ENCODE peak calls at places on chromosomes 13 and 19, in nine cellular contexts. One of them, this sample, is unnamed. For H3K4me1, the result is how much of the 10 kb centered on the place peaks cover.

GRCh38 chr13:72166102-72166660 is 299.2 kb upstream of the DACH1 start:
- DNase-seq in esophagus squamous epithelium: no peak
- DNase-seq in pancreas: no peak
- DNase-seq in uterus: no peak
- DNase-seq in CD4-positive, alpha-beta memory T cell: no peak
- DNase-seq in naive thymus-derived CD4-positive, alpha-beta T cell: no peak
- DNase-seq in endodermal cell: no peak
- DNase-seq in A549: no peak
- DNase-seq in tibial nerve: no peak
- DNase-seq in this sample: no peak

GRCh38 chr19:57099199-57099661 is 20.6 kb upstream of the USP29 start:
- DNase-seq in esophagus squamous epithelium: no peak
- DNase-seq in pancreas: peak
- DNase-seq in uterus: peak
- DNase-seq in CD4-positive, alpha-beta memory T cell: peak
- DNase-seq in naive thymus-derived CD4-positive, alpha-beta T cell: no peak
- DNase-seq in endodermal cell: peak
- DNase-seq in A549: peak
- DNase-seq in tibial nerve: peak
- DNase-seq in this sample: no peak

GRCh38 chr13:110457361-110457760 is 104.2 kb downstream of the RAB20 start:
- DNase-seq in esophagus squamous epithelium: no peak
- DNase-seq in pancreas: no peak
- DNase-seq in uterus: no peak
- DNase-seq in CD4-positive, alpha-beta memory T cell: no peak
- DNase-seq in naive thymus-derived CD4-positive, alpha-beta T cell: no peak
- DNase-seq in endodermal cell: no peak
- DNase-seq in A549: no peak
- DNase-seq in tibial nerve: no peak
- DNase-seq in this sample: no peak

GRCh38 chr13:104143760-104144406 is 1077.7 kb upstream of the SLC10A2 start:
- DNase-seq in esophagus squamous epithelium: no peak
- DNase-seq in pancreas: no peak
- DNase-seq in uterus: no peak
- DNase-seq in CD4-positive, alpha-beta memory T cell: no peak
- DNase-seq in naive thymus-derived CD4-positive, alpha-beta T cell: no peak
- DNase-seq in endodermal cell: peak
- DNase-seq in A549: no peak
- DNase-seq in tibial nerve: no peak
- DNase-seq in this sample: no peak

GRCh38 chr19:2758601-2759313 is 18.9 kb upstream of the SLC39A3 start:
- DNase-seq in esophagus squamous epithelium: no peak
- DNase-seq in pancreas: no peak
- DNase-seq in uterus: no peak
- DNase-seq in CD4-positive, alpha-beta memory T cell: no peak
- DNase-seq in naive thymus-derived CD4-positive, alpha-beta T cell: no peak
- DNase-seq in endodermal cell: no peak
- DNase-seq in A549: no peak
- DNase-seq in tibial nerve: no peak
- DNase-seq in this sample: no peak

GRCh38 chr19:54172413-54172763 is 572 bp downstream of the TMC4 start:
- DNase-seq in esophagus squamous epithelium: no peak
- DNase-seq in pancreas: no peak
- DNase-seq in uterus: no peak
- DNase-seq in CD4-positive, alpha-beta memory T cell: no peak
- DNase-seq in naive thymus-derived CD4-positive, alpha-beta T cell: no peak
- DNase-seq in endodermal cell: no peak
- DNase-seq in A549: no peak
- DNase-seq in tibial nerve: no peak
- DNase-seq in this sample: no peak

GRCh38 chr19:16938211-16938610 is 49.4 kb downstream of the F2RL3 start:
- DNase-seq in esophagus squamous epithelium: no peak
- DNase-seq in pancreas: no peak
- DNase-seq in uterus: no peak
- DNase-seq in CD4-positive, alpha-beta memory T cell: no peak
- DNase-seq in naive thymus-derived CD4-positive, alpha-beta T cell: no peak
- DNase-seq in endodermal cell: no peak
- DNase-seq in A549: no peak
- DNase-seq in tibial nerve: no peak
- DNase-seq in this sample: no peak

GRCh38 chr19:40228863-40229262 is 2.4 kb upstream of the CCNP start:
- DNase-seq in esophagus squamous epithelium: no peak
- DNase-seq in pancreas: no peak
- DNase-seq in uterus: no peak
- DNase-seq in CD4-positive, alpha-beta memory T cell: no peak
- DNase-seq in naive thymus-derived CD4-positive, alpha-beta T cell: no peak
- DNase-seq in endodermal cell: no peak
- DNase-seq in A549: no peak
- DNase-seq in tibial nerve: no peak
- DNase-seq in this sample: no peak

GRCh38 chr19:54209748-54210494 is 9.3 kb downstream of the RPS9 start:
- DNase-seq in esophagus squamous epithelium: no peak
- DNase-seq in pancreas: peak
- DNase-seq in uterus: peak
- DNase-seq in CD4-positive, alpha-beta memory T cell: peak
- DNase-seq in naive thymus-derived CD4-positive, alpha-beta T cell: no peak
- DNase-seq in endodermal cell: no peak
- DNase-seq in A549: peak
- DNase-seq in tibial nerve: peak
- DNase-seq in this sample: peak

GRCh38 chr13:75541961-75542360 is 4.3 kb upstream of the COMMD6 start:
- DNase-seq in esophagus squamous epithelium: no peak
- DNase-seq in pancreas: no peak
- DNase-seq in uterus: no peak
- DNase-seq in CD4-positive, alpha-beta memory T cell: no peak
- DNase-seq in naive thymus-derived CD4-positive, alpha-beta T cell: no peak
- DNase-seq in endodermal cell: no peak
- DNase-seq in A549: no peak
- DNase-seq in tibial nerve: no peak
- DNase-seq in this sample: no peak

GRCh38 chr19:7294571-7295212 is 478 bp upstream of the INSR start:
- DNase-seq in esophagus squamous epithelium: no peak
- DNase-seq in pancreas: peak
- DNase-seq in uterus: peak
- DNase-seq in CD4-positive, alpha-beta memory T cell: no peak
- DNase-seq in naive thymus-derived CD4-positive, alpha-beta T cell: no peak
- DNase-seq in endodermal cell: peak
- DNase-seq in A549: peak
- DNase-seq in tibial nerve: peak
- DNase-seq in this sample: peak

GRCh38 chr19:5154129-5154798 is 185.4 kb downstream of the KDM4B start:
- DNase-seq in esophagus squamous epithelium: no peak
- DNase-seq in pancreas: peak
- DNase-seq in uterus: peak
- DNase-seq in CD4-positive, alpha-beta memory T cell: no peak
- DNase-seq in naive thymus-derived CD4-positive, alpha-beta T cell: no peak
- DNase-seq in endodermal cell: peak
- DNase-seq in A549: peak
- DNase-seq in tibial nerve: no peak
- DNase-seq in this sample: no peak

GRCh38 chr13:39656325-39656677 is 839 bp downstream of the COG6 start:
- DNase-seq in esophagus squamous epithelium: no peak
- DNase-seq in pancreas: no peak
- DNase-seq in uterus: no peak
- DNase-seq in CD4-positive, alpha-beta memory T cell: no peak
- DNase-seq in naive thymus-derived CD4-positive, alpha-beta T cell: peak
- DNase-seq in endodermal cell: no peak
- DNase-seq in A549: no peak
- DNase-seq in tibial nerve: no peak
- DNase-seq in this sample: no peak

GRCh38 chr19:33171222-33171795 is 22.8 kb upstream of the LRP3 start:
- DNase-seq in esophagus squamous epithelium: no peak
- DNase-seq in pancreas: no peak
- DNase-seq in uterus: no peak
- DNase-seq in CD4-positive, alpha-beta memory T cell: no peak
- DNase-seq in naive thymus-derived CD4-positive, alpha-beta T cell: no peak
- DNase-seq in endodermal cell: no peak
- DNase-seq in A549: no peak
- DNase-seq in tibial nerve: no peak
- DNase-seq in this sample: no peak

DNA sequence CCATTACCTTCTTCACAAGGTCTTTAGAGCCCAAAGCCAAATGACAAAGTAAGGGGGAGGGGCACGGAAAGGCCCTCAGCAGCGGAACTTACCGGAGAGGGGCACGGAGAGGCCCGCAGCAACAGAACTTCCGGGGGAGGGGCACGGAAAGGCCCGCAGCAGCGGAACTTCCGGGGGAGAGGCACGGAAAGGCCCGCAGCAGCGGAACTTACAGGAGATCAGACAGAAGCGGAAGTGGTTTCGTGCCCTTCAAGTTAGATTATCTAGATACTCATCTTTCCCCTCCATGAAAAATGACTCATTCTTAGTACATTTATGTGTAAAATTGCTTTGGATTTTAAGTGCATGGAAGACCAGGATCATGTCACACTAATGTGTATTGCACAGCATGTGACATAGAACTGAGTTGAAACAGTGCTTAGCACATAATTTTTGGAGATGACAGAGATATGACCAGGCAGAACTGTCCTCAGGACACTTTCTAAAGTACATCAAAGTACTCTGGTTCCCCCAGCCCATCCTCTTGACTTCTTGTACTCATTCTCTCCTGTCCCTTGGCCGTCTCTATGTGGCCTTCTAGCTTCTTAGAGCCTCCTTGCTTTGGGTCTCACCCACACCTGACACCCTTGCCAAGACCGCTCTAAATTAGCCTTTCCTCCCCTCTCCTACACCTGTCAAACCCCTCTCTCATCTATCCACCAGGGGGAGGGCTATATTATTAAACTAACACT is 25.7 kb upstream of the TPTE2 start:
- DNase-seq in esophagus squamous epithelium: no peak
- DNase-seq in pancreas: no peak
- DNase-seq in uterus: no peak
- DNase-seq in CD4-positive, alpha-beta memory T cell: peak
- DNase-seq in naive thymus-derived CD4-positive, alpha-beta T cell: peak
- DNase-seq in endodermal cell: no peak
- DNase-seq in A549: no peak
- DNase-seq in tibial nerve: no peak
- DNase-seq in this sample: no peak
- H3K27ac ChIP-seq in esophagus squamous epithelium: no peak
- H3K27ac ChIP-seq in pancreas: no peak
- H3K27ac ChIP-seq in uterus: no peak
- H3K27ac ChIP-seq in CD4-positive, alpha-beta memory T cell: peak
- H3K27ac ChIP-seq in naive thymus-derived CD4-positive, alpha-beta T cell: peak
- H3K27ac ChIP-seq in endodermal cell: no peak
- H3K27ac ChIP-seq in A549: no peak
- H3K27ac ChIP-seq in tibial nerve: no peak
- H3K27ac ChIP-seq in this sample: no peak

DNA sequence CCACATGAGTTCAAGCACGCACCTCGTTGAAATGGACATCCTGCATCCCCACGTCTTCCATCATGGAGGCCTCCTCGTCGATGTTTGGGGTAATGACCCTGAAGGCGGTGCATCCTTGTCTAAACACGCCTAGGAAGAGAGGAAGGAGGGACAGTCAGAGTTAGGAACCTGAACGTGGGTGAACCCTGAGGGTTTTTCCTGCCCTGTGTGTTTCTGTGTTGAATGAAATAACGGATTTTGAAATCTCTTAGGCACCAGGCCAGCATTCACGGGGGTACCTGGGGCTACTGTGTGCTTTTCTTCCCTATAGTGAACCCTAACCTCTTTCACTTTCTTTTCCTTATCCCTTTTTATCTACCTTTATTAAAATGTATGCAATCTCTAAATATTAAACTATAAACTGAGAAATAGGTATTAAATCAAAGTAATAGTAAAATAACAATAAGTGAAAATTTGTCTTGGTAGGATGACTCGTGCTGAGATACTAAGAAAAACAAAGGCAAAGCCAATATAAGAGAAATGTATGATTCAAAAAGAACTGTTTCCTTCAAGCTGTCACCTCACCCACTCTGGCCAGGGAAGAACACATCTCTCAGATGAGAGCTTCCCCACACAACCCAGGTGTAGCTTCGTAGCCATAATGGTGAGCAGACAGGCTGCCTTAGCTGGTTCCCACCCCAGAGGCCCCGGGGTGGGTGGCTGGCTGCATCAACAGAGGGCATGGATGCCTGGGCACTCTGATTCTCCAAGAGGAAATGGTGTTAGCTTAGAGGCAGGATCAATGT is 72.1 kb upstream of the SLC15A1 start:
- DNase-seq in esophagus squamous epithelium: no peak
- DNase-seq in pancreas: no peak
- DNase-seq in uterus: no peak
- DNase-seq in CD4-positive, alpha-beta memory T cell: no peak
- DNase-seq in naive thymus-derived CD4-positive, alpha-beta T cell: no peak
- DNase-seq in endodermal cell: no peak
- DNase-seq in A549: no peak
- DNase-seq in tibial nerve: no peak
- DNase-seq in this sample: no peak
- H3K4me1 ChIP-seq in esophagus squamous epithelium: under half
- H3K4me1 ChIP-seq in pancreas: under half
- H3K4me1 ChIP-seq in uterus: under half
- H3K4me1 ChIP-seq in CD4-positive, alpha-beta memory T cell: under half
- H3K4me1 ChIP-seq in naive thymus-derived CD4-positive, alpha-beta T cell: under half
- H3K4me1 ChIP-seq in endodermal cell: under half
- H3K4me1 ChIP-seq in A549: under half
- H3K4me1 ChIP-seq in tibial nerve: under half
- H3K4me1 ChIP-seq in this sample: under half

DNA sequence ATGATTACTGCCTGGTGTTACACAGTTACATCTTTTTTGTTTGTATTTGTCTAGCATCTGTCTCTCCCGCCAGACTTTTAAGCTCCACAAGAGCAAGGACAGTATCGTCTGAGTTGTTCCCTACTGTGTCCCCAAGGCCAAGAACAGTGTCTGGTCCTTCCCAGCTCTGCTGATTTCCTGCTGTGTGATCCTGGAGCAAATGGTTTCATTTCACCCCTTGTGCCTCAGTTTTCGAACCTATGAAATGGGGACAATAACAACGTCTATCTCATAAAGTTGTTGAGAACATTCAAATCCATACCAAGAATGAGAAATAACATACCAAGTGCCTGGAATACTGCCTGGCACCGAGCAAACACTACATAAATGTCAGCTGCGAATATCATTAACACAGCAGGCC is 11.5 kb downstream of the XRCC1 start:
- DNase-seq in esophagus squamous epithelium: no peak
- DNase-seq in pancreas: no peak
- DNase-seq in uterus: no peak
- DNase-seq in CD4-positive, alpha-beta memory T cell: no peak
- DNase-seq in naive thymus-derived CD4-positive, alpha-beta T cell: no peak
- DNase-seq in endodermal cell: no peak
- DNase-seq in A549: no peak
- DNase-seq in tibial nerve: no peak
- DNase-seq in this sample: no peak
- H3K27ac ChIP-seq in esophagus squamous epithelium: no peak
- H3K27ac ChIP-seq in pancreas: no peak
- H3K27ac ChIP-seq in uterus: no peak
- H3K27ac ChIP-seq in CD4-positive, alpha-beta memory T cell: peak
- H3K27ac ChIP-seq in naive thymus-derived CD4-positive, alpha-beta T cell: peak
- H3K27ac ChIP-seq in endodermal cell: no peak
- H3K27ac ChIP-seq in A549: no peak
- H3K27ac ChIP-seq in tibial nerve: no peak
- H3K27ac ChIP-seq in this sample: peak

DNA sequence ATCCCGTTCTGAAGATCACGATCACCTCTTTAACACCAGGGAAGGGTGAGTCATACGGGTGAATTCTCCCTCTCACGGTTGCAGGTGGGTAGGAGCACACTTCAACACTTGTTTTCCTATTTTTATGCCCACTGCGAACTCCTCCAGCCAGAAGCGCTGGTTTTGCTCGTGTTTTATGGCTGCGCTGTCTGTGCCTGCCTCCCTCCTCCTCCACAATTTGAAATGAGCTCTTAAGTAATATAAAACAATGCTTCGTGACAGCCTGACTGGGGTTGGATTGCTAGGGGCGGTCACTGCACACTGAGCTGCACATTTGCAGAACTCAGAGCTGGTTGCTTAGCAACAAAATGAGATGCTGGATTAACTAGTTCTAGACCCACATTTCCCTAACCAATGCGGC is 12.9 kb downstream of the CCDC70 start:
- DNase-seq in esophagus squamous epithelium: no peak
- DNase-seq in pancreas: no peak
- DNase-seq in uterus: peak
- DNase-seq in CD4-positive, alpha-beta memory T cell: no peak
- DNase-seq in naive thymus-derived CD4-positive, alpha-beta T cell: no peak
- DNase-seq in endodermal cell: no peak
- DNase-seq in A549: no peak
- DNase-seq in tibial nerve: no peak
- DNase-seq in this sample: no peak
- H3K4me1 ChIP-seq in esophagus squamous epithelium: under half
- H3K4me1 ChIP-seq in pancreas: under half
- H3K4me1 ChIP-seq in uterus: under half
- H3K4me1 ChIP-seq in CD4-positive, alpha-beta memory T cell: under half
- H3K4me1 ChIP-seq in naive thymus-derived CD4-positive, alpha-beta T cell: under half
- H3K4me1 ChIP-seq in endodermal cell: under half
- H3K4me1 ChIP-seq in A549: under half
- H3K4me1 ChIP-seq in tibial nerve: under half
- H3K4me1 ChIP-seq in this sample: under half